ENCODE peak calls at places on chromosome 5, in six cellular contexts. One of them, this sample, is unnamed.
A peak's percentile ranks its signal among the peaks of the same experiment; 100 is the strongest.

GRCh38 chr5:51892680-51893079 is 509.4 kb downstream of the ISL1 start:
- DNase-seq in cardiac muscle cell: no peak
- DNase-seq in HEK293T: no peak
- DNase-seq in activated T-cell treated with anti-CD3 and anti-CD28 coated beads for 24 hours: no peak
- DNase-seq in Karpas-422: no peak
- DNase-seq in amniotic epithelial cell: no peak
- DNase-seq in this sample: no peak

GRCh38 chr5:88144219-88145040 is 124.2 kb downstream of the TMEM161B start:
- DNase-seq in cardiac muscle cell: no peak
- DNase-seq in HEK293T: no peak
- DNase-seq in activated T-cell treated with anti-CD3 and anti-CD28 coated beads for 24 hours: no peak
- DNase-seq in Karpas-422: no peak
- DNase-seq in amniotic epithelial cell: no peak
- DNase-seq in this sample: no peak

GRCh38 chr5:149113669-149114068 is 27.6 kb upstream of the ABLIM3 start:
- DNase-seq in cardiac muscle cell: peak; percentile 33
- DNase-seq in HEK293T: no peak
- DNase-seq in activated T-cell treated with anti-CD3 and anti-CD28 coated beads for 24 hours: no peak
- DNase-seq in Karpas-422: peak; percentile 16
- DNase-seq in amniotic epithelial cell: peak; percentile 90
- DNase-seq in this sample: no peak

GRCh38 chr5:74145904-74146303 is 494.6 kb downstream of the ENC1 start:
- DNase-seq in cardiac muscle cell: no peak
- DNase-seq in HEK293T: no peak
- DNase-seq in activated T-cell treated with anti-CD3 and anti-CD28 coated beads for 24 hours: no peak
- DNase-seq in Karpas-422: no peak
- DNase-seq in amniotic epithelial cell: no peak
- DNase-seq in this sample: no peak

GRCh38 chr5:173020154-173020581 is 36.0 kb upstream of the CREBRF start:
- DNase-seq in cardiac muscle cell: peak; percentile 29
- DNase-seq in HEK293T: no peak
- DNase-seq in activated T-cell treated with anti-CD3 and anti-CD28 coated beads for 24 hours: no peak
- DNase-seq in Karpas-422: no peak
- DNase-seq in amniotic epithelial cell: no peak
- DNase-seq in this sample: no peak

GRCh38 chr5:159826351-159827222 is 89.7 kb upstream of the ADRA1B start:
- DNase-seq in cardiac muscle cell: peak; percentile 47
- DNase-seq in HEK293T: no peak
- DNase-seq in activated T-cell treated with anti-CD3 and anti-CD28 coated beads for 24 hours: no peak
- DNase-seq in Karpas-422: no peak
- DNase-seq in amniotic epithelial cell: peak; percentile 59
- DNase-seq in this sample: peak; percentile 3

GRCh38 chr5:163306421-163306820 is 131.0 kb upstream of the CCNG1 start:
- DNase-seq in cardiac muscle cell: peak; percentile 42
- DNase-seq in HEK293T: peak; percentile 8
- DNase-seq in activated T-cell treated with anti-CD3 and anti-CD28 coated beads for 24 hours: no peak
- DNase-seq in Karpas-422: peak; percentile 75
- DNase-seq in amniotic epithelial cell: no peak
- DNase-seq in this sample: peak; percentile 30

GRCh38 chr5:56323505-56323904 is 90.4 kb upstream of the ANKRD55 start:
- DNase-seq in cardiac muscle cell: peak; percentile 81
- DNase-seq in HEK293T: no peak
- DNase-seq in activated T-cell treated with anti-CD3 and anti-CD28 coated beads for 24 hours: no peak
- DNase-seq in Karpas-422: no peak
- DNase-seq in amniotic epithelial cell: peak; percentile 95
- DNase-seq in this sample: no peak

GRCh38 chr5:143248822-143249579 is 154.5 kb downstream of the NR3C1 start:
- DNase-seq in cardiac muscle cell: peak; percentile 65
- DNase-seq in HEK293T: no peak
- DNase-seq in activated T-cell treated with anti-CD3 and anti-CD28 coated beads for 24 hours: no peak
- DNase-seq in Karpas-422: no peak
- DNase-seq in amniotic epithelial cell: peak; percentile 91
- DNase-seq in this sample: no peak

GRCh38 chr5:127299678-127300077 is 9.1 kb downstream of the MEGF10 start:
- DNase-seq in cardiac muscle cell: no peak
- DNase-seq in HEK293T: no peak
- DNase-seq in activated T-cell treated with anti-CD3 and anti-CD28 coated beads for 24 hours: no peak
- DNase-seq in Karpas-422: no peak
- DNase-seq in amniotic epithelial cell: no peak
- DNase-seq in this sample: no peak

GRCh38 chr5:135714126-135714894 is 120.2 kb upstream of the SLC25A48 start:
- DNase-seq in cardiac muscle cell: peak; percentile 61
- DNase-seq in HEK293T: no peak
- DNase-seq in activated T-cell treated with anti-CD3 and anti-CD28 coated beads for 24 hours: no peak
- DNase-seq in Karpas-422: no peak
- DNase-seq in amniotic epithelial cell: no peak
- DNase-seq in this sample: no peak

GRCh38 chr5:317086-317811 is 4.3 kb upstream of the AHRR start:
- DNase-seq in cardiac muscle cell: peak; percentile 79
- DNase-seq in HEK293T: peak; percentile 86
- DNase-seq in activated T-cell treated with anti-CD3 and anti-CD28 coated beads for 24 hours: no peak
- DNase-seq in Karpas-422: peak; percentile 88
- DNase-seq in amniotic epithelial cell: peak; percentile 67
- DNase-seq in this sample: peak; percentile 62

GRCh38 chr5:50791813-50792212 is 125.4 kb downstream of the PARP8 start:
- DNase-seq in cardiac muscle cell: no peak
- DNase-seq in HEK293T: no peak
- DNase-seq in activated T-cell treated with anti-CD3 and anti-CD28 coated beads for 24 hours: no peak
- DNase-seq in Karpas-422: no peak
- DNase-seq in amniotic epithelial cell: no peak
- DNase-seq in this sample: no peak

GRCh38 chr5:90191352-90192045 is 218.1 kb downstream of the CETN3 start:
- DNase-seq in cardiac muscle cell: no peak
- DNase-seq in HEK293T: peak; percentile 38
- DNase-seq in activated T-cell treated with anti-CD3 and anti-CD28 coated beads for 24 hours: no peak
- DNase-seq in Karpas-422: no peak
- DNase-seq in amniotic epithelial cell: no peak
- DNase-seq in this sample: no peak